ENCODE peak calls at places on chromosomes 13 and 19, in seven cellular contexts. One of them, this sample, is unnamed.

GRCh38 chr13:44296856-44297255 is 76.8 kb upstream of the SERP2 start:
- DNase-seq in B cell: no peak
- DNase-seq in neural crest cell: no peak
- DNase-seq in uterus: no peak
- DNase-seq in pancreas: no peak
- DNase-seq in NB4: no peak
- DNase-seq in tibial nerve: no peak
- DNase-seq in this sample: no peak

GRCh38 chr13:86563308-86563707 is 764.1 kb upstream of the SLITRK6 start:
- DNase-seq in B cell: no peak
- DNase-seq in neural crest cell: no peak
- DNase-seq in uterus: no peak
- DNase-seq in pancreas: no peak
- DNase-seq in NB4: no peak
- DNase-seq in tibial nerve: no peak
- DNase-seq in this sample: no peak

GRCh38 chr19:11421607-11422098 is 2.5 kb upstream of the RGL3 start:
- DNase-seq in B cell: peak
- DNase-seq in neural crest cell: peak
- DNase-seq in uterus: no peak
- DNase-seq in pancreas: peak
- DNase-seq in NB4: no peak
- DNase-seq in tibial nerve: no peak
- DNase-seq in this sample: peak

GRCh38 chr13:67740871-67741475 is 510.8 kb upstream of the PCDH9 start:
- DNase-seq in B cell: no peak
- DNase-seq in neural crest cell: no peak
- DNase-seq in uterus: no peak
- DNase-seq in pancreas: no peak
- DNase-seq in NB4: no peak
- DNase-seq in tibial nerve: no peak
- DNase-seq in this sample: no peak

GRCh38 chr13:93226623-93227279 is at the start of gene GPC6:
- DNase-seq in B cell: no peak
- DNase-seq in neural crest cell: peak
- DNase-seq in uterus: no peak
- DNase-seq in pancreas: no peak
- DNase-seq in NB4: no peak
- DNase-seq in tibial nerve: peak
- DNase-seq in this sample: no peak

GRCh38 chr19:3125900-3126524 is 9.8 kb upstream of the GNA15 start:
- DNase-seq in B cell: peak
- DNase-seq in neural crest cell: peak
- DNase-seq in uterus: peak
- DNase-seq in pancreas: peak
- DNase-seq in NB4: peak
- DNase-seq in tibial nerve: no peak
- DNase-seq in this sample: peak

GRCh38 chr19:12793290-12794195 is 2.3 kb downstream of the JUNB start:
- DNase-seq in B cell: peak
- DNase-seq in neural crest cell: peak
- DNase-seq in uterus: peak
- DNase-seq in pancreas: peak
- DNase-seq in NB4: peak
- DNase-seq in tibial nerve: peak
- DNase-seq in this sample: peak

GRCh38 chr13:40492511-40492910 is 173.9 kb downstream of the FOXO1 start:
- DNase-seq in B cell: no peak
- DNase-seq in neural crest cell: no peak
- DNase-seq in uterus: no peak
- DNase-seq in pancreas: no peak
- DNase-seq in NB4: no peak
- DNase-seq in tibial nerve: no peak
- DNase-seq in this sample: no peak

GRCh38 chr13:51453308-51453958 is 597 bp upstream of the INTS6 start:
- DNase-seq in B cell: peak
- DNase-seq in neural crest cell: no peak
- DNase-seq in uterus: peak
- DNase-seq in pancreas: peak
- DNase-seq in NB4: peak
- DNase-seq in tibial nerve: peak
- DNase-seq in this sample: peak

GRCh38 chr19:48491793-48492123 is 19.9 kb downstream of the LMTK3 start:
- DNase-seq in B cell: no peak
- DNase-seq in neural crest cell: no peak
- DNase-seq in uterus: no peak
- DNase-seq in pancreas: no peak
- DNase-seq in NB4: no peak
- DNase-seq in tibial nerve: no peak
- DNase-seq in this sample: no peak

GRCh38 chr13:112066624-112067004 is 335 bp upstream of the SOX1 start:
- DNase-seq in B cell: peak
- DNase-seq in neural crest cell: peak
- DNase-seq in uterus: no peak
- DNase-seq in pancreas: no peak
- DNase-seq in NB4: no peak
- DNase-seq in tibial nerve: no peak
- DNase-seq in this sample: peak

GRCh38 chr19:13817018-13817614 is 21.9 kb downstream of the ZSWIM4 start:
- DNase-seq in B cell: peak
- DNase-seq in neural crest cell: no peak
- DNase-seq in uterus: no peak
- DNase-seq in pancreas: peak
- DNase-seq in NB4: no peak
- DNase-seq in tibial nerve: no peak
- DNase-seq in this sample: no peak

GRCh38 chr19:46014534-46014933 is 8.3 kb downstream of the PGLYRP1 start:
- DNase-seq in B cell: no peak
- DNase-seq in neural crest cell: no peak
- DNase-seq in uterus: no peak
- DNase-seq in pancreas: no peak
- DNase-seq in NB4: peak
- DNase-seq in tibial nerve: no peak
- DNase-seq in this sample: no peak

GRCh38 chr13:40031031-40031430 is 375.6 kb downstream of the COG6 start:
- DNase-seq in B cell: no peak
- DNase-seq in neural crest cell: no peak
- DNase-seq in uterus: no peak
- DNase-seq in pancreas: no peak
- DNase-seq in NB4: no peak
- DNase-seq in tibial nerve: no peak
- DNase-seq in this sample: no peak

GRCh38 chr19:3115916-3116602 is 19.8 kb upstream of the GNA15 start:
- DNase-seq in B cell: no peak
- DNase-seq in neural crest cell: no peak
- DNase-seq in uterus: no peak
- DNase-seq in pancreas: peak
- DNase-seq in NB4: no peak
- DNase-seq in tibial nerve: no peak
- DNase-seq in this sample: no peak

GRCh38 chr13:94617389-94618000 is 15.8 kb downstream of the GPR180 start:
- DNase-seq in B cell: peak
- DNase-seq in neural crest cell: no peak
- DNase-seq in uterus: no peak
- DNase-seq in pancreas: no peak
- DNase-seq in NB4: peak
- DNase-seq in tibial nerve: no peak
- DNase-seq in this sample: no peak

GRCh38 chr13:109938255-109938936 is 152.0 kb upstream of the IRS2 start:
- DNase-seq in B cell: no peak
- DNase-seq in neural crest cell: no peak
- DNase-seq in uterus: peak
- DNase-seq in pancreas: no peak
- DNase-seq in NB4: no peak
- DNase-seq in tibial nerve: no peak
- DNase-seq in this sample: no peak

GRCh38 chr19:15640294-15640903 is at the start of gene CYP4F3:
- DNase-seq in B cell: no peak
- DNase-seq in neural crest cell: no peak
- DNase-seq in uterus: no peak
- DNase-seq in pancreas: peak
- DNase-seq in NB4: peak
- DNase-seq in tibial nerve: peak
- DNase-seq in this sample: no peak

GRCh38 chr19:2636897-2637683 is 65.4 kb downstream of the GNG7 start:
- DNase-seq in B cell: peak
- DNase-seq in neural crest cell: peak
- DNase-seq in uterus: peak
- DNase-seq in pancreas: peak
- DNase-seq in NB4: peak
- DNase-seq in tibial nerve: no peak
- DNase-seq in this sample: peak

GRCh38 chr13:44313674-44314073 is 60.0 kb upstream of the SERP2 start:
- DNase-seq in B cell: no peak
- DNase-seq in neural crest cell: no peak
- DNase-seq in uterus: no peak
- DNase-seq in pancreas: no peak
- DNase-seq in NB4: peak
- DNase-seq in tibial nerve: no peak
- DNase-seq in this sample: no peak

GRCh38 chr13:98766120-98766519 is 13.6 kb upstream of the SLC15A1 start:
- DNase-seq in B cell: no peak
- DNase-seq in neural crest cell: no peak
- DNase-seq in uterus: no peak
- DNase-seq in pancreas: no peak
- DNase-seq in NB4: no peak
- DNase-seq in tibial nerve: no peak
- DNase-seq in this sample: no peak

DNA sequence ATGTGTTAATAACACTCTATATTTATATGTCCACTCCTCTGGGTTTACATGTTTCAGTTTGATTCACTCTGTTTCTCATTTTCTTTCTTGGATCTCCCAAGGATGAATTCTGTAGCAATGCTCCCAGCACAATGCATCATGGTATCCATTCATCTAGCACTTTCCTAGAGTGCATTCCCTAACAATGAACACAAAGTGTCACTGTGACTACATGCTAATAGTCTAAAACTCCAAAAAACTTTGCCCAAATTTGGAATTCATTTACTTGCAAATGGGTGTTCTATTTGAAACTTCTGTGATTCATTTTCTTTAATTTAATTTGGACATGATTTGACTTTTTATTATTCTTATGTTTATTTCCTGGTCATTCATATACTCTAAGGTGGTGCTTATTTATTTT is 286.3 kb downstream of the POU4F1 start:
- DNase-seq in B cell: no peak
- DNase-seq in neural crest cell: no peak
- DNase-seq in uterus: no peak
- DNase-seq in pancreas: no peak
- DNase-seq in NB4: peak
- DNase-seq in tibial nerve: no peak
- DNase-seq in this sample: no peak
- TF ChIP-seq CTCF in B cell: no peak
- TF ChIP-seq CTCF in neural crest cell: peak
- TF ChIP-seq CTCF in uterus: no peak
- TF ChIP-seq CTCF in pancreas: no peak
- TF ChIP-seq CTCF in NB4: no peak
- TF ChIP-seq CTCF in tibial nerve: no peak
- TF ChIP-seq CTCF in this sample: no peak

GRCh38 chr19:6712231-6712630 is 8.2 kb downstream of the C3 start:
- DNase-seq in B cell: no peak
- DNase-seq in neural crest cell: no peak
- DNase-seq in uterus: no peak
- DNase-seq in pancreas: no peak
- DNase-seq in NB4: no peak
- DNase-seq in tibial nerve: no peak
- DNase-seq in this sample: no peak
- TF ChIP-seq CTCF in B cell: no peak
- TF ChIP-seq CTCF in neural crest cell: no peak
- TF ChIP-seq CTCF in uterus: no peak
- TF ChIP-seq CTCF in pancreas: no peak
- TF ChIP-seq CTCF in NB4: no peak
- TF ChIP-seq CTCF in tibial nerve: no peak
- TF ChIP-seq CTCF in this sample: no peak

DNA sequence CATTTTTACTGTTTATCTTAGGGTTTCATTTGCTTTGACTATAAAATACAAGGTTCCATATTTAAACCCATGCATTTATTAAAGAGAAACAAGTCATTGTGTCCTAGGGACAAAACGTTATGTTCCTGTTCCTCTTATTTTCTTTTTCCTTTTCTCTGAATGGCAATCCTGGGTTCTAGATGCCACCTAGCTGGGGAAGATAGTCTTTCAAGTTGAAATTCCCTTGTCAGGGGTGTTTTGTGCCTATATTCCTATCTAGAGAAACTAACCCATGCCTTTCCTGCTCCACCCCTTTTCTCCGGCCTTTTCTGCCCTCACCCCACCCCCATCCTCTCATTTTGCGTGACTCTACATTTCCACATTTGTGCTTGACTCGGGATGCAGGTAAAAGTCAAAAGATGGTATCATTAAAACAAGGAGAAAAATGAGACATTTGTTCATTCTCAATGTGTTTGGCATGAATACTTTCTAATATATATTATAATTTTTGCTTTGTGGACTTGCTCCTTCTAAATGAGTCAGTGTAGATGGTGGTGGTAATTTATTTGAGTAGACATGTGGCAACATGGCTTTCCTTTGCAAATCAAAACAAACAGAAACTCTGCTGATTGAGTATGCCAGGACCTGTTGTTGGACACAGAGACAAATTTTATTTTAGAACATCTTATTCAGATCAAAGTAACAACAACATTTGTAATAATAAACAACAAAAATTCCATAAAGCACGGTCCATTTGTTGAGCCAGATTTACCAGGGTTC is 26.8 kb upstream of the STARD13 start:
- DNase-seq in B cell: no peak
- DNase-seq in neural crest cell: no peak
- DNase-seq in uterus: no peak
- DNase-seq in pancreas: no peak
- DNase-seq in NB4: no peak
- DNase-seq in tibial nerve: no peak
- DNase-seq in this sample: no peak
- TF ChIP-seq CTCF in B cell: no peak
- TF ChIP-seq CTCF in neural crest cell: no peak
- TF ChIP-seq CTCF in uterus: peak
- TF ChIP-seq CTCF in pancreas: no peak
- TF ChIP-seq CTCF in NB4: no peak
- TF ChIP-seq CTCF in tibial nerve: peak
- TF ChIP-seq CTCF in this sample: no peak

GRCh38 chr13:42330991-42331390 is 59.0 kb downstream of the AKAP11 start:
- DNase-seq in B cell: no peak
- DNase-seq in neural crest cell: no peak
- DNase-seq in uterus: no peak
- DNase-seq in pancreas: no peak
- DNase-seq in NB4: no peak
- DNase-seq in tibial nerve: no peak
- DNase-seq in this sample: no peak

GRCh38 chr13:42329239-42329638 is 57.3 kb downstream of the AKAP11 start:
- DNase-seq in B cell: no peak
- DNase-seq in neural crest cell: no peak
- DNase-seq in uterus: no peak
- DNase-seq in pancreas: no peak
- DNase-seq in NB4: no peak
- DNase-seq in tibial nerve: no peak
- DNase-seq in this sample: no peak

GRCh38 chr13:42334329-42334706 is 62.4 kb downstream of the AKAP11 start:
- DNase-seq in B cell: no peak
- DNase-seq in neural crest cell: no peak
- DNase-seq in uterus: no peak
- DNase-seq in pancreas: no peak
- DNase-seq in NB4: no peak
- DNase-seq in tibial nerve: no peak
- DNase-seq in this sample: no peak

GRCh38 chr13:42337808-42338600 is 66.1 kb downstream of the AKAP11 start:
- DNase-seq in B cell: no peak
- DNase-seq in neural crest cell: no peak
- DNase-seq in uterus: no peak
- DNase-seq in pancreas: no peak
- DNase-seq in NB4: no peak
- DNase-seq in tibial nerve: no peak
- DNase-seq in this sample: no peak

GRCh38 chr13:42333613-42334328 is 61.8 kb downstream of the AKAP11 start:
- DNase-seq in B cell: peak
- DNase-seq in neural crest cell: no peak
- DNase-seq in uterus: no peak
- DNase-seq in pancreas: no peak
- DNase-seq in NB4: peak
- DNase-seq in tibial nerve: no peak
- DNase-seq in this sample: no peak
- TF ChIP-seq CTCF in B cell: peak
- TF ChIP-seq CTCF in neural crest cell: peak
- TF ChIP-seq CTCF in uterus: no peak
- TF ChIP-seq CTCF in pancreas: peak
- TF ChIP-seq CTCF in NB4: peak
- TF ChIP-seq CTCF in tibial nerve: no peak
- TF ChIP-seq CTCF in this sample: peak

This sample was measured in CD4-positive, alpha-beta T cell.